ENCODE peak calls at places on chromosomes 5 and 9, in nine cellular contexts. G, P, C, I, R, W, J, Y and T are unnamed samples.

GRCh38 chr5:66882592-66883227 is 286.5 kb downstream of the MAST4 start:
- DNase-seq in Y (no peak), I (no peak), P (no peak), W (no peak), C (no peak), R (no peak), G (no peak), J (peak; percentile 54), T (no peak)

GRCh38 chr9:110531776-110532175 is 47.8 kb downstream of the SVEP1 start:
- DNase-seq in Y (no peak), I (no peak), C (peak; percentile 38), P (no peak), G (no peak), W (no peak), J (peak; percentile 26), R (no peak), T (no peak)

GRCh38 chr9:6818292-6818922 is 60.6 kb downstream of the KDM4C start:
- DNase-seq in I (no peak), C (no peak), Y (no peak), G (no peak), J (no peak), R (no peak), P (no peak), W (no peak), T (no peak)

GRCh38 chr5:168798065-168799023 is 219.2 kb upstream of the PANK3 start:
- DNase-seq in I (peak; percentile 43), W (no peak), C (no peak), Y (no peak), J (no peak), R (no peak), P (no peak), G (no peak), T (no peak)

GRCh38 chr5:14174235-14174636 is 31.1 kb downstream of the TRIO start:
- DNase-seq in R (no peak), J (no peak), P (no peak), C (no peak), Y (no peak), G (no peak), W (no peak), I (no peak), T (no peak)

GRCh38 chr5:53373420-53374188 is 106.8 kb upstream of the FST start:
- DNase-seq in C (no peak), P (no peak), W (no peak), G (no peak), R (no peak), I (no peak), J (no peak), Y (no peak), T (no peak)

GRCh38 chr5:140322751-140323731 is 20.1 kb upstream of the PFDN1 start:
- DNase-seq in Y (no peak), I (no peak), G (no peak), W (no peak), J (no peak), P (no peak), R (peak; percentile 51), C (peak; percentile 95), T (no peak)

GRCh38 chr9:22079873-22080341 is 70.8 kb upstream of the CDKN2B start:
- DNase-seq in R (peak; percentile 28), I (peak; percentile 87), C (no peak), Y (no peak), P (peak; percentile 30), G (no peak), W (peak; percentile 67), J (no peak), T (no peak)

GRCh38 chr5:24509943-24510342 is 134.8 kb downstream of the CDH10 start:
- DNase-seq in R (no peak), I (no peak), J (no peak), P (no peak), W (no peak), Y (no peak), C (no peak), G (no peak), T (no peak)